ENCODE peak calls at places on chromosome 11, in four cellular contexts. F, M, U and E are unnamed samples.
A peak's percentile ranks its signal among the peaks of the same experiment; 100 is the strongest.

GRCh38 chr11:109994896-109995295 is 98.3 kb upstream of the ZC3H12C start:
- DNase-seq in F (no peak), M (no peak), U (no peak), E (no peak)

GRCh38 chr11:86671386-86672006 is 920 bp downstream of the ME3 start:
- DNase-seq in F (peak; percentile 26), M (peak; percentile 70), U (peak; percentile 79), E (no peak)

GRCh38 chr11:556857-557256 is 3.7 kb downstream of the LMNTD2 start:
- DNase-seq in F (no peak), M (no peak), U (no peak), E (no peak)

GRCh38 chr11:36251716-36252307 is 37.4 kb downstream of the COMMD9 start:
- DNase-seq in F (no peak), M (no peak), U (no peak), E (no peak)

GRCh38 chr11:121936781-121937447 is 179.1 kb downstream of the BLID start:
- DNase-seq in F (peak; percentile 26), M (no peak), U (no peak), E (no peak)

GRCh38 chr11:43693069-43693468 is 12.5 kb downstream of the HSD17B12 start:
- DNase-seq in F (no peak), M (no peak), U (no peak), E (no peak)

GRCh38 chr11:8178297-8178696 is 9.5 kb upstream of the RIC3 start:
- DNase-seq in F (no peak), M (no peak), U (no peak), E (no peak)

GRCh38 chr11:26227311-26227710 is 104.6 kb upstream of the ANO3 start:
- DNase-seq in F (peak; percentile 94), M (no peak), U (no peak), E (no peak)

GRCh38 chr11:126188332-126189108 is 22.9 kb downstream of the RPUSD4 start:
- DNase-seq in F (no peak), M (no peak), U (peak; percentile 75), E (no peak)

GRCh38 chr11:60941371-60942119 is 10.4 kb downstream of the SLC15A3 start:
- DNase-seq in F (no peak), M (no peak), U (no peak), E (no peak)

GRCh38 chr11:94557391-94557790 is 9.8 kb upstream of the PIWIL4 start:
- DNase-seq in F (no peak), M (no peak), U (no peak), E (no peak)

GRCh38 chr11:46298699-46299424 is 21.4 kb downstream of the CREB3L1 start:
- DNase-seq in F (peak; percentile 85), M (no peak), U (no peak), E (no peak)

GRCh38 chr11:106461839-106462545 is 384.5 kb downstream of the AASDHPPT start:
- DNase-seq in F (peak; percentile 50), M (no peak), U (no peak), E (no peak)

GRCh38 chr11:66454253-66454652 is 12.5 kb upstream of the PELI3 start:
- DNase-seq in F (no peak), M (no peak), U (no peak), E (peak; percentile 58)

GRCh38 chr11:94961255-94961654 is 12.1 kb downstream of the CWC15 start:
- DNase-seq in F (no peak), M (no peak), U (no peak), E (no peak)

GRCh38 chr11:27812341-27812740 is 112.1 kb upstream of the BDNF start:
- DNase-seq in F (peak; percentile 8), M (no peak), U (no peak), E (no peak)

GRCh38 chr11:30586251-30587144 is at the start of gene MPPED2:
- DNase-seq in F (no peak), M (no peak), U (peak; percentile 83), E (peak; percentile 40)

GRCh38 chr11:111911563-111912401 is at the start of gene CRYAB:
- DNase-seq in F (peak; percentile 83), M (peak; percentile 86), U (no peak), E (no peak)

GRCh38 chr11:124199702-124200101 is 16.6 kb downstream of the OR10D3 start:
- DNase-seq in F (peak; percentile 44), M (no peak), U (no peak), E (no peak)

GRCh38 chr11:2778630-2779498 is 79.1 kb upstream of the KCNQ1OT1 start:
- DNase-seq in F (peak; percentile 68), M (peak; percentile 42), U (peak; percentile 86), E (no peak)

GRCh38 chr11:117218133-117218915 is 13.5 kb downstream of the PCSK7 start:
- DNase-seq in F (peak; percentile 88), M (no peak), U (peak; percentile 56), E (no peak)

GRCh38 chr11:47177229-47177845 is 658 bp upstream of the ARFGAP2 start:
- DNase-seq in F (peak; percentile 83), M (peak; percentile 76), U (no peak), E (peak; percentile 88)

GRCh38 chr11:59865031-59865430 is 1.3 kb downstream of the TCN1 start:
- DNase-seq in F (peak; percentile 69), M (no peak), U (no peak), E (no peak)

GRCh38 chr11:3220521-3221407 is 2.2 kb upstream of the MRGPRG start:
- DNase-seq in F (no peak), M (no peak), U (no peak), E (no peak)

GRCh38 chr11:125514336-125515101 is 18.5 kb upstream of the FEZ1 start:
- DNase-seq in F (peak; percentile 89), M (peak; percentile 29), U (no peak), E (peak; percentile 89)

GRCh38 chr11:67732045-67732787 is 57.8 kb upstream of the ALDH3B2 start:
- DNase-seq in F (no peak), M (no peak), U (no peak), E (peak; percentile 71)

DNA sequence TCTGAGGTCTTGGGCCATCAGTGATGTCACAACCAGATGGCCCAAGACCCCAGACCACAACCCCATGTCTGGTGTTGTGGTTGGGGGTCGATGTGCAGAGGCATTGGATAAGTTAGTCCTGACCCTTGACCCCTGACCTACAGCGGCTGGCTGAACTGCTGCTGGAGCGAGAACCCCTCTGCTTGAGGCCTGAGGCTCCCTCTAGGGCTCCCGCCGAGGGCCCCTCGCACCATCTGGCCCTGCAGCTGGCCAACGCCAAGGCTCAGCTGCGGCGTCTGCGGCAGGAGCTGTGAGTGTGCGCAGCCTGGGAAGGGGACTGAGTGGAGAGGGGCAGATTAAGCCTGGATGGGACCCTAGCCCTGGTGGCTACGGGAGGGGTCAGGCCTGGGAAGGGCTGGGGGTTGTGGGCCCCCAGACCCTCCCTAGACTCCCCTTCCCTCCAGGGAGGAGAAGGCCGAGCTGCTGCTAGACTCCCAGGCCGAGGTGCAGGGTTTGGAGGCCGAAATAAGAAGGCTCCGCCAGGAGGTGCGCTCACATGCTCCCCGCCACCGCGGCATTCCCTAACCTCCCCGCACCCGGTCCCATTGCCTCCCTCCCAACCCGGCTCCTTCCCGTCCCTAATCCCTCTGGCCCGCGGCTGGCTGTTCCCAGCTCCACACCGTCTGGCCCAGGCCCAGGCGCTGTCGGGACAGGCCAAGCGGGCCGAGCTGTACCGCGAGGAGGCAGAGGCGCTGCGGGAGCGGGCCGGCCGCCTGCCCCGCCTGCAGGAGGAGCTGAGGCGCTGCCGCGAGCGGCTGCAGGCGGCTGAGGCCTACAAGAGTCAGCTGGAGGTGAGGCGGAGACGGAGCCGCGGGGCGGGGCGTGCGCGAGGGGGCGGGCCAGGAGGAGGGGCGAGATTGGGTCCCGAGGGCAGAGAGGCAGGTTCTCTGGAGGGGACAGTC is 2.1 kb downstream of the CCDC88B start:
- DNase-seq in F (peak; percentile 87), M (peak; percentile 72), U (peak; percentile 97), E (peak; percentile 94)
- TF ChIP-seq CTCF in F (no peak), M (peak; percentile 41), U (no peak), E (peak; percentile 44)

DNA sequence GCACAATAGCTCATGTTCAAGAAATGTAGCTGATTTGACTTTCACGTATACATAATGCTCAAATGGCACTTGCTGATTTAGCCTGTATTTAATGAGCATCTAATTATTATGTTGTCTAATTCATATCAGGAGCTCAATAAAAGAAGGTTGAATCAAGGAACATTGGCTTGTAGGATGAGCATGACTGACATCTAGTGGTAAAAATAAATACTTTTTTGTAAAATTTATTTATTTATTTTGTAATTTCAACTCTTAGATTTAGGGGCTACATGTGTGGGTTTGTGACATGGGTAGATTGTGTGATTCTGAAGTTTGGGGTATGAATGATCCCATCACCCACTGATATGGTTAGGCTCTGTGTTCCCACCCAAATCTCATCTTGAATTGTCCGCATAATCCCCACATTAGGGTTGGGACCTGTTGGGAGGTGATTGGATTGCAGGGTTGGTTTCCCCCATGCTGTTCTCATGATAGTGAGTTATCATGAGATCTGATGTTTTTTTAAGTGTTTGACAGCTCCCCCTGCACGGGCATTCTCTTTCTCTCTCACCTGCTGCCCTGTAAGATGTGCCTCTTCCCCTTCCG is 1.7 kb upstream of the OR52E5 start:
- DNase-seq in F (peak; percentile 29), M (no peak), U (no peak), E (no peak)
- TF ChIP-seq CTCF in F (peak; percentile 52), M (peak; percentile 25), U (no peak), E (peak; percentile 65)

GRCh38 chr11:45252134-45252856 is 33.8 kb downstream of the SYT13 start:
- DNase-seq in F (peak; percentile 20), M (no peak), U (no peak), E (peak; percentile 54)
- TF ChIP-seq CTCF in F (peak; percentile 50), M (peak; percentile 49), U (peak; percentile 55), E (peak; percentile 66)

GRCh38 chr11:120633630-120634374 is 122.3 kb downstream of the GRIK4 start:
- DNase-seq in F (no peak), M (no peak), U (no peak), E (no peak)

GRCh38 chr11:120634706-120635105 is 123.2 kb downstream of the GRIK4 start:
- DNase-seq in F (no peak), M (no peak), U (no peak), E (no peak)

GRCh38 chr11:120629407-120629806 is 117.9 kb downstream of the GRIK4 start:
- DNase-seq in F (no peak), M (no peak), U (no peak), E (no peak)

GRCh38 chr11:120630100-120630499 is 118.6 kb downstream of the GRIK4 start:
- DNase-seq in F (no peak), M (no peak), U (no peak), E (no peak)

DNA sequence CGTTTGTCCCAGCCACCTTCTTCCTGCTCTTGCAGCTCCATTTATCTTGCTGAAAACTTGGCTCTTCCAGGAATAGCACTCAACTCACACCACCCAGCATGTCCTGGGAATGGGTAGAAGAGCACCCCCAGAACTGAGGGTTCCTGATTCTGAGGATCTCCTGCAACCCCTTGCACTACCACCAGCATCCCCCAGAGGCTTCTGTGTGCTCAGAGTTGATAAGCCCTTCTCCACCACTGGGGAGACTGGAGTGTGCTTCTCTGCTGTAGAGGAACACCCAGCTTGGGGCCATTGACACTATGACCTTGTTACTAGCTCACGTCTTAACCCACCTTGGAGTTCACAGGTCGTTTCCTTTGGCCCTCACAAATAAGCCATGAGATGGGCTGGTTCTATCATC is 121.0 kb downstream of the GRIK4 start:
- DNase-seq in F (no peak), M (no peak), U (no peak), E (no peak)
- TF ChIP-seq CTCF in F (no peak), M (no peak), U (no peak), E (no peak)

GRCh38 chr11:20966489-20966888 is 297.1 kb downstream of the NELL1 start:
- DNase-seq in F (no peak), M (no peak), U (no peak), E (no peak)
- TF ChIP-seq CTCF in F (no peak), M (no peak), U (no peak), E (no peak)

GRCh38 chr11:5679811-5680210 is 5.1 kb downstream of the TRIM5 start:
- DNase-seq in F (no peak), M (no peak), U (no peak), E (no peak)

GRCh38 chr11:5674391-5674790 is 10.5 kb downstream of the TRIM5 start:
- DNase-seq in F (no peak), M (no peak), U (no peak), E (no peak)
- TF ChIP-seq CTCF in F (no peak), M (no peak), U (no peak), E (no peak)

GRCh38 chr11:21169639-21170038 is 500.3 kb downstream of the NELL1 start:
- DNase-seq in F (no peak), M (no peak), U (peak; percentile 65), E (no peak)
- TF ChIP-seq CTCF in F (no peak), M (no peak), U (no peak), E (no peak)